ENCODE peak calls at places on chromosomes 12 and 14, in six cellular contexts. K, R, L, W, G and F are unnamed samples.

GRCh38 chr12:31224768-31225448 is 101.0 kb downstream of the SINHCAF start:
- DNase-seq in K (no peak), R (no peak), L (no peak), W (no peak), G (no peak), F (no peak)

GRCh38 chr12:50620050-50620974 is 115.5 kb downstream of the DIP2B start:
- DNase-seq in K (no peak), R (no peak), L (peak), W (peak), G (no peak), F (peak)

GRCh38 chr12:1628671-1629337 is at the start of gene WNT5B:
- DNase-seq in K (no peak), R (no peak), L (no peak), W (no peak), G (no peak), F (no peak)

GRCh38 chr12:56676851-56677601 is 11.1 kb downstream of the PTGES3 start:
- DNase-seq in K (no peak), R (no peak), L (no peak), W (no peak), G (no peak), F (no peak)

GRCh38 chr14:66709292-66709691 is 201.3 kb downstream of the GPHN start:
- DNase-seq in K (no peak), R (no peak), L (peak), W (peak), G (no peak), F (peak)

GRCh38 chr12:113879658-113880057 is 86.5 kb downstream of the RBM19 start:
- DNase-seq in K (no peak), R (no peak), L (no peak), W (no peak), G (no peak), F (no peak)

GRCh38 chr12:54060174-54060974 is 6.7 kb downstream of the HOXC4 start:
- DNase-seq in K (no peak), R (no peak), L (no peak), W (no peak), G (no peak), F (no peak)

GRCh38 chr12:2412305-2412643 is 359.5 kb downstream of the CACNA1C start:
- DNase-seq in K (no peak), R (no peak), L (no peak), W (no peak), G (no peak), F (no peak)

DNA sequence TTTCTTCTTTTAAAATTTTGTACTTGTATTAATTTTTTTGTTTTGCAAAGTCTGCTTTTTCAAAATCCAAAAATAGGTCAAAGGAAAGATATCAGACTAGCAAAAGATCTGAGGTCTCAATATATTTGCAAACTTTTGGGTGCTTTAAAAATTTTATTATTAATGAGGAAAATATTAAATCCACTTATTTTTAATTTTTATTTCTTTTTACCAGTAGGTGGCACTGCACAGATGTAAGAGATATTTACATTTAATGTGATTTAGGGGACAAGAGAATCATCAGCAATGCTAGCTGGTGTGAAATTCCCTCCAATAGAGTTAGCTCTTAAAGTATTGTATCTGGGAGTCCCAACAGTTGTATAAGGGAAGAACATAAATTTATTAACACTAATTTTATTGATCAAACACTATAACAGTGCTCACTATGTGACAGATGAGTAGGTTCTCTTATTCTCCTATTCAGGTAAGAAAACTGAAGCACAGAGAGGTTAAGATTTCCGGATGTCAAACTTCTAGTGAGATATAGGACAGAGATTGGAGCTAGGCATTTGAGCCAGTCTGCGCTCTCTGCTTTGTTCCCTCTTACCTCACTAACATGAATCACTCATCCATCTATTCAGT is 30.5 kb downstream of the ALX1 start:
- DNase-seq in K (no peak), R (peak), L (peak), W (peak), G (no peak), F (peak)
- TF ChIP-seq CTCF in K (peak), R (peak), L (peak), W (peak), G (peak), F (peak)

DNA sequence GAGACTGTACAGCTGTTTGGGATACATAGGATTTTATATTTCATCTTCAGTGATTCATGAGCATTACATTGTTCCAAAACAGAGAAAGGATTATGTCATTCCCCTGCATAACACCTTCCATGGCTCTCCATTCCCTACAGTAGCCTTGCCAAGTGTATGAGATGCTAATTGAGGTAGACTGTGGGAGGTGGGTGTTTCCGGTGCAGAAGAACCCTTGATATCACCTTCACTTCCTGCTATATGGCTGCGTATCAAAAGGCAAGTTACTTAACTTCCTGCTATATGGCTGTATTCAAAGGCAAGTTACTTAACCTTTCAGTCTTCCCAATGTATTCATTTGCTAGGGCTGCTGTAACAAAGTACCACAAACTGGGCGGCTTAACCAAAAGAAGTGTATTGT is 11.2 kb downstream of the FAR2 start:
- DNase-seq in K (no peak), R (no peak), L (peak), W (peak), G (no peak), F (no peak)
- H3K4me3 ChIP-seq in K (no peak), R (no peak), L (no peak), W (no peak), G (no peak), F (no peak)

GRCh38 chr12:15152864-15153263 is 68.4 kb downstream of the RERG start:
- DNase-seq in K (no peak), R (no peak), L (peak), W (peak), G (no peak), F (peak)
- TF ChIP-seq CTCF in K (no peak), R (no peak), L (no peak), W (no peak), G (no peak), F (no peak)

GRCh38 chr12:123041811-123042655 is 61.6 kb downstream of the ARL6IP4 start:
- DNase-seq in K (no peak), R (no peak), L (no peak), W (peak), G (no peak), F (peak)
- H3K4me3 ChIP-seq in K (no peak), R (no peak), L (no peak), W (no peak), G (no peak), F (no peak)

GRCh38 chr14:50308363-50308762 is 3.7 kb downstream of the L2HGDH start:
- DNase-seq in K (no peak), R (no peak), L (no peak), W (no peak), G (no peak), F (no peak)

GRCh38 chr14:50311974-50312733 is at the start of the genes DMAC2L and L2HGDH:
- DNase-seq in K (peak), R (peak), L (peak), W (peak), G (peak), F (peak)

GRCh38 chr14:50312734-50313054 is 570 bp downstream of the DMAC2L start:
- DNase-seq in K (no peak), R (peak), L (no peak), W (no peak), G (no peak), F (peak)

GRCh38 chr14:50310445-50310844 is 1.6 kb downstream of the L2HGDH start:
- DNase-seq in K (no peak), R (no peak), L (no peak), W (no peak), G (no peak), F (no peak)

DNA sequence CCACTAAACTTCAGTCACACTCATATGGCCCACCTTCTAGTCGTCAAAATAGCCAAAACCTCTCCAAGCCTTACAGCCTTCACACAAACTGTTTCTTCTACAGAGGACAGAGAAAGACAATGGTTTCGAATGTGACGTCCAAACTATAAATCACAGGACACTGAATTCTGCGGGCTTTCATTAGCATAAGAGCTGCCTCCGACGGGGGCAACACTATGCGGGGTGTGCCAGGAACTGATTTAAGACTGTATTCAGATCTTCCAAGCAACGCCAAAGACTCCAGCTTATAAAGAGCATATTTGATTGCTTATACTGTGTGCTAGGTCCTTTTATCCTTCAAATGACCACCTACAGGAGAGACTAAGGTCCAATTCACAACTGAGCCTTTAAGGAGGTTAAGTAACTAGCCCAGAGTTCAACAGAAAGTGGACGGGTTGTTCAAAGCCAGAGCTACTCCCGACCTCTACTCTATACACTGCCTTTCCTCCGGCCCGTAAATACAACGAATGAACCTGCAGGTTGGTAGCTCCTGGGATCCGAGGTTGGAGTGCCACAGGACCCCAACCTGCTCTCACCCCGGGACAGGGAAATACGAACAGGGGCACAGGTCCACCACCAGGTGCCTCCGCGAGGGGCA is 574 bp downstream of the L2HGDH start:
- DNase-seq in K (no peak), R (no peak), L (peak), W (no peak), G (no peak), F (no peak)
- TF ChIP-seq CTCF in K (peak), R (peak), L (peak), W (peak), G (no peak), F (peak)